ENCODE peak calls at places on chromosomes 6 and 20, in six cellular contexts. One of them, this sample, is unnamed.
A peak's percentile ranks its signal among the peaks of the same experiment; 100 is the strongest.

GRCh38 chr6:160013987-160014868 is 45.3 kb downstream of the IGF2R start:
- DNase-seq in Calu3: no peak
- DNase-seq in nephron progenitor cell: no peak
- DNase-seq in CD4-positive, alpha-beta T cell: no peak
- DNase-seq in ascending aorta: no peak
- DNase-seq in fibroblast of mammary gland: peak; percentile 47
- DNase-seq in this sample: no peak

GRCh38 chr20:5127859-5128409 is 1.1 kb downstream of the CDS2 start:
- DNase-seq in Calu3: no peak
- DNase-seq in nephron progenitor cell: no peak
- DNase-seq in CD4-positive, alpha-beta T cell: no peak
- DNase-seq in ascending aorta: no peak
- DNase-seq in fibroblast of mammary gland: no peak
- DNase-seq in this sample: no peak

GRCh38 chr20:24118096-24118780 is 129.7 kb upstream of the GGTLC1 start:
- DNase-seq in Calu3: no peak
- DNase-seq in nephron progenitor cell: no peak
- DNase-seq in CD4-positive, alpha-beta T cell: no peak
- DNase-seq in ascending aorta: no peak
- DNase-seq in fibroblast of mammary gland: no peak
- DNase-seq in this sample: no peak

GRCh38 chr20:36355469-36356171 is 49.5 kb downstream of the DLGAP4 start:
- DNase-seq in Calu3: no peak
- DNase-seq in nephron progenitor cell: no peak
- DNase-seq in CD4-positive, alpha-beta T cell: no peak
- DNase-seq in ascending aorta: no peak
- DNase-seq in fibroblast of mammary gland: peak; percentile 5
- DNase-seq in this sample: no peak

GRCh38 chr6:107344383-107344782 is 115.0 kb downstream of the PDSS2 start:
- DNase-seq in Calu3: no peak
- DNase-seq in nephron progenitor cell: no peak
- DNase-seq in CD4-positive, alpha-beta T cell: no peak
- DNase-seq in ascending aorta: no peak
- DNase-seq in fibroblast of mammary gland: no peak
- DNase-seq in this sample: no peak

GRCh38 chr6:84249724-84250123 is 22.3 kb upstream of the CEP162 start:
- DNase-seq in Calu3: no peak
- DNase-seq in nephron progenitor cell: no peak
- DNase-seq in CD4-positive, alpha-beta T cell: no peak
- DNase-seq in ascending aorta: no peak
- DNase-seq in fibroblast of mammary gland: peak; percentile 31
- DNase-seq in this sample: no peak

GRCh38 chr6:46052479-46052878 is 36.8 kb upstream of the CLIC5 start:
- DNase-seq in Calu3: no peak
- DNase-seq in nephron progenitor cell: peak; percentile 20
- DNase-seq in CD4-positive, alpha-beta T cell: no peak
- DNase-seq in ascending aorta: no peak
- DNase-seq in fibroblast of mammary gland: no peak
- DNase-seq in this sample: no peak

GRCh38 chr6:158213925-158214674 is 46.0 kb downstream of the GTF2H5 start:
- DNase-seq in Calu3: peak; percentile 72
- DNase-seq in nephron progenitor cell: peak; percentile 43
- DNase-seq in CD4-positive, alpha-beta T cell: peak; percentile 34
- DNase-seq in ascending aorta: no peak
- DNase-seq in fibroblast of mammary gland: peak; percentile 82
- DNase-seq in this sample: peak; percentile 46

GRCh38 chr20:560680-561079 is 17.1 kb upstream of the CSNK2A1 start:
- DNase-seq in Calu3: no peak
- DNase-seq in nephron progenitor cell: no peak
- DNase-seq in CD4-positive, alpha-beta T cell: no peak
- DNase-seq in ascending aorta: peak; percentile 33
- DNase-seq in fibroblast of mammary gland: no peak
- DNase-seq in this sample: no peak
- TF ChIP-seq CTCF in Calu3: no peak
- TF ChIP-seq CTCF in nephron progenitor cell: no peak
- TF ChIP-seq CTCF in CD4-positive, alpha-beta T cell: no peak
- TF ChIP-seq CTCF in ascending aorta: no peak
- TF ChIP-seq CTCF in fibroblast of mammary gland: no peak
- TF ChIP-seq CTCF in this sample: no peak

DNA sequence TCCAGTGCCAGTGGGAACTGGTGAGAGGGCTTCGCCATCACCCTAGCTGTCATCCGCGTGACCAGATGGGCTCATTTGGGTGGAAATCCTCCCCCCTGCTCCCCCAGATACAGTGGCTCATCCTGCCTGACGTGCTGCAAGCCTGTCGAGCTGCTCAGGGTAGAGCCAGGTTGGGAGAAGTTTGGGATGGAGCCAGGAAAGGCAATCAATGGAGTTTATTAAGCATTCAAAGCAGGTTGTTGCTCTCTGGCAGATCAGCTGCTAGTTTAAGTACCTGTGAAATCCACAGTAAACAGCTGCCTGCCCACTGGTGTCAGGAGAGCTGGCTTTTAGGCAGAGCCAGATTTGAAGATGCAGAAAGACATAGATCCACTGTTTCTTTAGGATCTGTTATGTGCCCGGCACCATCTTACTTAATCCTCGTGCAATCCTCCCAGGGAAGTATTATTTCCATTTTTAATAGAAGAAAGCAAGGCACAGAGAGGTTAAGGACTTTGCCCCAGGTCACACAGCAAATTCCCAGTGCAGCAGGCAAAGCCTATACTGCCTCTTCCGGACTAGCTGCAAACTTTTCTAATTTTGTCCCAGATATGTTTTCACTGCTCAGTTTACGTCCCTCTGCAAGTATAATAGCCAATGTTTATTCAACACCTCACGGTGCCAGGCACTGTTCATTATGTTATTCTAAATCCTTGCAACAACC is 54.1 kb upstream of the KCNG1 start:
- DNase-seq in Calu3: no peak
- DNase-seq in nephron progenitor cell: no peak
- DNase-seq in CD4-positive, alpha-beta T cell: no peak
- DNase-seq in ascending aorta: no peak
- DNase-seq in fibroblast of mammary gland: no peak
- DNase-seq in this sample: no peak
- TF ChIP-seq CTCF in Calu3: no peak
- TF ChIP-seq CTCF in nephron progenitor cell: no peak
- TF ChIP-seq CTCF in CD4-positive, alpha-beta T cell: no peak
- TF ChIP-seq CTCF in ascending aorta: no peak
- TF ChIP-seq CTCF in fibroblast of mammary gland: no peak
- TF ChIP-seq CTCF in this sample: no peak

GRCh38 chr6:149446791-149447376 is 37.9 kb downstream of the ZC3H12D start:
- DNase-seq in Calu3: no peak
- DNase-seq in nephron progenitor cell: no peak
- DNase-seq in CD4-positive, alpha-beta T cell: no peak
- DNase-seq in ascending aorta: peak; percentile 30
- DNase-seq in fibroblast of mammary gland: no peak
- DNase-seq in this sample: no peak
- TF ChIP-seq CTCF in Calu3: no peak
- TF ChIP-seq CTCF in nephron progenitor cell: no peak
- TF ChIP-seq CTCF in CD4-positive, alpha-beta T cell: no peak
- TF ChIP-seq CTCF in ascending aorta: no peak
- TF ChIP-seq CTCF in fibroblast of mammary gland: no peak
- TF ChIP-seq CTCF in this sample: peak; percentile 15

GRCh38 chr6:167695831-167696230 is 130.9 kb upstream of the AFDN start:
- DNase-seq in Calu3: no peak
- DNase-seq in nephron progenitor cell: no peak
- DNase-seq in CD4-positive, alpha-beta T cell: no peak
- DNase-seq in ascending aorta: no peak
- DNase-seq in fibroblast of mammary gland: no peak
- DNase-seq in this sample: no peak

GRCh38 chr6:167698540-167698939 is 128.2 kb upstream of the AFDN start:
- DNase-seq in Calu3: no peak
- DNase-seq in nephron progenitor cell: no peak
- DNase-seq in CD4-positive, alpha-beta T cell: no peak
- DNase-seq in ascending aorta: no peak
- DNase-seq in fibroblast of mammary gland: no peak
- DNase-seq in this sample: no peak

GRCh38 chr6:167696261-167696660 is 130.4 kb upstream of the AFDN start:
- DNase-seq in Calu3: no peak
- DNase-seq in nephron progenitor cell: no peak
- DNase-seq in CD4-positive, alpha-beta T cell: no peak
- DNase-seq in ascending aorta: no peak
- DNase-seq in fibroblast of mammary gland: no peak
- DNase-seq in this sample: no peak

GRCh38 chr6:167699141-167700036 is 127.3 kb upstream of the AFDN start:
- DNase-seq in Calu3: peak; percentile 41
- DNase-seq in nephron progenitor cell: no peak
- DNase-seq in CD4-positive, alpha-beta T cell: peak; percentile 10
- DNase-seq in ascending aorta: peak; percentile 82
- DNase-seq in fibroblast of mammary gland: peak; percentile 3
- DNase-seq in this sample: no peak

GRCh38 chr6:167697316-167697715 is 129.4 kb upstream of the AFDN start:
- DNase-seq in Calu3: no peak
- DNase-seq in nephron progenitor cell: no peak
- DNase-seq in CD4-positive, alpha-beta T cell: no peak
- DNase-seq in ascending aorta: no peak
- DNase-seq in fibroblast of mammary gland: no peak
- DNase-seq in this sample: no peak
- TF ChIP-seq CTCF in Calu3: no peak
- TF ChIP-seq CTCF in nephron progenitor cell: no peak
- TF ChIP-seq CTCF in CD4-positive, alpha-beta T cell: no peak
- TF ChIP-seq CTCF in ascending aorta: no peak
- TF ChIP-seq CTCF in fibroblast of mammary gland: no peak
- TF ChIP-seq CTCF in this sample: no peak

DNA sequence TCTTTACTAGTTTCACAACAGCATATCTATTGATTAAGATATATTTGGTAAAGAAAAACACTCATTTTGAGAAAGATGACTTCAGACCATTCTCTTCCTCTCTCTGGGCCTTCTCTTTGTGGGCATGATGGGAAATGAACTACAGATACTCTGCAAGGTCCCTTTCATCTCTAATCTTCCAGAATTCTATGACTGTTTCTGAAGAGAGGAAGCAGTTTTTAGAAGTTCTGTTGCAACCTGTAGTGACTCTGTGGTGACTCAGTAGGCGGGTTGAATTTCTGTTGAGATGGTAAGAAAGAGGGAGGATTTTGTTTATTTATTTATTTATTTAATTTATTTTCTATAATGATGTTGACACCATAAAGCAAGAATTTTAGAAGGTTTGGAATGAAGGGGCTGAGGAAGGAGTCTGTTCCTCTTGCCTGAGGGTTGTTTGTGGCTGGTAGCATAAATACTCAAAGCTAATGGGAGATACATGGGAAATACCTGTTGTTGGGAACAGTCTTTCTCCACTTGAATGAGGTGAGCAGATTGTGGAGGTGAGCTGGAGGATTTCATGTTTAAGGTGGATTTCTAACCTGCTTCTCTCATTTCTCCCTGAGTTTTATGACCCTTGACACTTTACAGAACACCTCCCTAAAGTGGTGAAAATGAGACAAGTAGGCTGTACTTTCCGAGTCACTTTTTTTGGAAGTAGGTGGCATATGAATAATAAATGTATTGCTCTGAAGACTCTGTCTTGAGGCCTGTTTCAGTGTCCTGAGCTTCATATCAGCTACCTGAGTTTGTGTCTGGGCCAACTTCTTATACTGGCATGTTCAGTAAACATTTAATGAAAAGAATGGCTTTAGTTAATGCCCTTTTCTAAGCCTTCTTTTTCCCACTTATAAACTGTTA is 15.0 kb downstream of the ACSS2 start:
- DNase-seq in Calu3: no peak
- DNase-seq in nephron progenitor cell: no peak
- DNase-seq in CD4-positive, alpha-beta T cell: no peak
- DNase-seq in ascending aorta: no peak
- DNase-seq in fibroblast of mammary gland: peak; percentile 89
- DNase-seq in this sample: no peak
- TF ChIP-seq CTCF in Calu3: no peak
- TF ChIP-seq CTCF in nephron progenitor cell: no peak
- TF ChIP-seq CTCF in CD4-positive, alpha-beta T cell: no peak
- TF ChIP-seq CTCF in ascending aorta: no peak
- TF ChIP-seq CTCF in fibroblast of mammary gland: no peak
- TF ChIP-seq CTCF in this sample: no peak

GRCh38 chr6:168452685-168453377 is 11.8 kb downstream of the SMOC2 start:
- DNase-seq in Calu3: no peak
- DNase-seq in nephron progenitor cell: no peak
- DNase-seq in CD4-positive, alpha-beta T cell: no peak
- DNase-seq in ascending aorta: peak; percentile 78
- DNase-seq in fibroblast of mammary gland: no peak
- DNase-seq in this sample: no peak

GRCh38 chr6:168448243-168448855 is 7.4 kb downstream of the SMOC2 start:
- DNase-seq in Calu3: no peak
- DNase-seq in nephron progenitor cell: no peak
- DNase-seq in CD4-positive, alpha-beta T cell: no peak
- DNase-seq in ascending aorta: no peak
- DNase-seq in fibroblast of mammary gland: no peak
- DNase-seq in this sample: no peak

GRCh38 chr6:168450921-168451320 is 9.9 kb downstream of the SMOC2 start:
- DNase-seq in Calu3: no peak
- DNase-seq in nephron progenitor cell: no peak
- DNase-seq in CD4-positive, alpha-beta T cell: no peak
- DNase-seq in ascending aorta: no peak
- DNase-seq in fibroblast of mammary gland: no peak
- DNase-seq in this sample: no peak

GRCh38 chr6:168447741-168448140 is 6.8 kb downstream of the SMOC2 start:
- DNase-seq in Calu3: no peak
- DNase-seq in nephron progenitor cell: no peak
- DNase-seq in CD4-positive, alpha-beta T cell: no peak
- DNase-seq in ascending aorta: no peak
- DNase-seq in fibroblast of mammary gland: no peak
- DNase-seq in this sample: no peak

DNA sequence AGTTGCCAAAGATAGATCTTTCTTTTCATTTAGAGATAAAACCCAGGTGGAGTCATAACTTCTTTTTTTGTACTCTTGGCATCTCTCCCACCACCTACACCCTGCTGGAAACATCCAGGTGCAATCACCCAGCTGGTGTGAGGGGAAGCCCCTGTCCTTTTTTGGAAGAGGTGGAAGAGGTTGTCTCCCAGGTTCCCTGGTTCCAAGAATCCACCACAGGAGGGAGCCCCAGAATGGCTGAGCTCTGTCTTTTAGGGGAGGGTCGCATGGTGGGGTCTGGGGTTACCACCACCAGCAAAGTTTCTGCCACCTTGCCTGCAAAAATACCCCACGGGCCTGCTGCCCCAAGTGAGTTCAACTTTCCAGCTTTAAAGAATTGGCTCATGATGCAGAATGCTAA is 10.8 kb downstream of the SMOC2 start:
- DNase-seq in Calu3: no peak
- DNase-seq in nephron progenitor cell: no peak
- DNase-seq in CD4-positive, alpha-beta T cell: no peak
- DNase-seq in ascending aorta: no peak
- DNase-seq in fibroblast of mammary gland: no peak
- DNase-seq in this sample: no peak
- TF ChIP-seq CTCF in Calu3: peak; percentile 56
- TF ChIP-seq CTCF in nephron progenitor cell: peak; percentile 40
- TF ChIP-seq CTCF in CD4-positive, alpha-beta T cell: no peak
- TF ChIP-seq CTCF in ascending aorta: peak; percentile 8
- TF ChIP-seq CTCF in fibroblast of mammary gland: peak; percentile 10
- TF ChIP-seq CTCF in this sample: peak; percentile 43

This sample was measured in neural crest cell.